ENCODE peak calls at places on chromosomes 1 and 21, in seven cellular contexts. P, H, N, A, W, R and S are unnamed samples.

GRCh38 chr1:181152892-181153633 is 64.6 kb downstream of the IER5 start:
- DNase-seq in R (peak; percentile 76), W (peak; percentile 95), N (peak; percentile 84), A (no peak), P (no peak), H (peak; percentile 79), S (peak; percentile 81)

GRCh38 chr1:108703939-108704338 is 8.8 kb upstream of the FNDC7 start:
- DNase-seq in A (no peak), N (no peak), H (no peak), W (no peak), P (no peak), R (no peak), S (no peak)

GRCh38 chr1:30505853-30506784 is 217.3 kb downstream of the MATN1 start:
- DNase-seq in P (no peak), H (no peak), A (no peak), W (no peak), N (no peak), R (no peak), S (no peak)

GRCh38 chr1:71668059-71668458 is 587.2 kb upstream of the ZRANB2 start:
- DNase-seq in R (no peak), A (no peak), H (no peak), P (no peak), W (no peak), N (no peak), S (no peak)

GRCh38 chr1:11283148-11283547 is 10.2 kb downstream of the UBIAD1 start:
- DNase-seq in N (no peak), H (no peak), R (no peak), A (no peak), P (no peak), W (no peak), S (no peak)

GRCh38 chr21:33412832-33413519 is 9.8 kb downstream of the IFNGR2 start:
- DNase-seq in R (no peak), P (no peak), H (peak; percentile 71), N (no peak), A (no peak), W (no peak), S (no peak)

GRCh38 chr1:119731741-119732430 is 20.2 kb downstream of the PHGDH start:
- DNase-seq in H (no peak), A (no peak), R (no peak), P (no peak), N (no peak), W (no peak), S (no peak)

GRCh38 chr1:10693497-10694273 is 102.8 kb downstream of the CASZ1 start:
- DNase-seq in N (peak; percentile 40), R (no peak), W (no peak), A (no peak), P (peak; percentile 90), H (peak; percentile 70), S (peak; percentile 60)

GRCh38 chr1:182650678-182651669 is 33.4 kb downstream of the RGS8 start:
- DNase-seq in R (no peak), H (no peak), W (no peak), P (no peak), N (no peak), A (no peak), S (no peak)

GRCh38 chr1:1305300-1306069 is 2.2 kb downstream of the ACAP3 start:
- DNase-seq in A (no peak), W (peak; percentile 89), N (peak; percentile 80), P (no peak), H (peak; percentile 90), R (no peak), S (peak; percentile 84)

GRCh38 chr21:21463456-21463855 is 465.2 kb downstream of the NCAM2 start:
- DNase-seq in N (no peak), P (no peak), R (no peak), A (no peak), W (no peak), H (peak; percentile 3), S (no peak)

GRCh38 chr1:116411784-116412479 is 38.9 kb downstream of the ATP1A1 start:
- DNase-seq in W (no peak), P (no peak), H (peak; percentile 73), A (no peak), R (no peak), N (no peak), S (no peak)

GRCh38 chr1:237366667-237367066 is 324.7 kb downstream of the RYR2 start:
- DNase-seq in H (no peak), R (no peak), W (no peak), N (no peak), A (no peak), P (no peak), S (no peak)

GRCh38 chr1:216425577-216425976 is 2.3 kb upstream of the USH2A start:
- DNase-seq in H (peak; percentile 28), W (no peak), N (no peak), P (no peak), R (no peak), A (no peak), S (no peak)

GRCh38 chr1:42935313-42935624 is 23.4 kb downstream of the SLC2A1 start:
- DNase-seq in P (peak; percentile 83), A (no peak), N (no peak), W (no peak), H (no peak), R (no peak), S (peak; percentile 53)

GRCh38 chr1:41431490-41432350 is 52.8 kb downstream of the EDN2 start:
- DNase-seq in R (no peak), A (no peak), N (no peak), W (no peak), H (no peak), P (no peak), S (no peak)

GRCh38 chr1:171329251-171329650 is 15.3 kb downstream of the FMO4 start:
- DNase-seq in W (no peak), N (no peak), R (no peak), H (no peak), P (no peak), A (no peak), S (no peak)
- H3K4me3 ChIP-seq in W (no peak overlapping the region), N (no peak overlapping the region), R (no peak overlapping the region), H (no peak overlapping the region), P (no peak overlapping the region), A (no peak overlapping the region), S (no peak overlapping the region)

GRCh38 chr21:35398366-35398982 is 349.4 kb upstream of the RUNX1 start:
- DNase-seq in P (no peak), R (no peak), H (no peak), W (no peak), N (no peak), A (peak; percentile 24), S (no peak)

GRCh38 chr21:35395728-35396127 is 346.6 kb upstream of the RUNX1 start:
- DNase-seq in N (no peak), R (no peak), H (no peak), W (no peak), A (no peak), P (no peak), S (no peak)

GRCh38 chr21:35399002-35399401 is 349.9 kb upstream of the RUNX1 start:
- DNase-seq in N (no peak), W (no peak), A (no peak), P (no peak), R (no peak), H (no peak), S (no peak)

GRCh38 chr21:35394634-35395369 is 345.7 kb upstream of the RUNX1 start:
- DNase-seq in R (no peak), H (no peak), N (no peak), P (no peak), A (no peak), W (no peak), S (no peak)

DNA sequence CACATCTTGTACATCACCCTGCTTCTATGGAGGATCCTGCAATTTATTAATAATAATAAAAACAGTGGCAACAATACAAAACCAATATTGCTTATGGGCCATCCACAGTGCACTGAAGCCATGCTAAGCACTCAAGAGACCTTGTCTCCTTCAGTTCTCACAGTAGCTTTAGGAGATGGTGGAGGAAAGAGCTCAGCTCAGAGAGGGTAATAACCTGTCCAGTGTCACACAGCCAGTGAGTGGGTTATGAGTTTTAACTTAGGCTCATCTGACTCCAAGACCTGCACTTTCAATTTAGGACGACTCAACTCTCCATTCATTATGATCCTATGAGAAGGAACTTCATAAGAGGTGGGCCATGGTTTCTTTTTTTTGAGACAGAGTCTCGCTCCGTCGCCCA is 347.6 kb upstream of the RUNX1 start:
- DNase-seq in A (no peak), H (no peak), N (no peak), R (no peak), W (no peak), P (no peak), S (no peak)
- H3K27me3 ChIP-seq in A (no peaks in the 10 kb centered on the region), H (no peaks in the 10 kb centered on the region), N (no peaks in the 10 kb centered on the region), R (peaks cover 10% of the 10 kb centered on the region), W (no peaks in the 10 kb centered on the region), P (no peaks in the 10 kb centered on the region), S (no peaks in the 10 kb centered on the region)

GRCh38 chr21:43892334-43892733 is 27.3 kb downstream of the AGPAT3 start:
- DNase-seq in W (no peak), P (no peak), N (no peak), R (no peak), H (no peak), A (no peak), S (no peak)

GRCh38 chr21:43889055-43889454 is 24.0 kb downstream of the AGPAT3 start:
- DNase-seq in R (no peak), N (no peak), W (no peak), H (no peak), A (no peak), P (no peak), S (no peak)

GRCh38 chr21:43886565-43886964 is 21.5 kb downstream of the AGPAT3 start:
- DNase-seq in P (no peak), H (no peak), N (no peak), A (no peak), R (no peak), W (no peak), S (no peak)

GRCh38 chr21:43892984-43893535 is 28.0 kb downstream of the AGPAT3 start:
- DNase-seq in N (no peak), P (no peak), A (no peak), H (no peak), R (no peak), W (no peak), S (no peak)

GRCh38 chr21:43890042-43890441 is 25.0 kb downstream of the AGPAT3 start:
- DNase-seq in P (no peak), N (no peak), W (no peak), H (no peak), A (no peak), R (no peak), S (no peak)
- TF ChIP-seq CTCF in P (no peak), N (no peak), W (no peak), H (no peak), A (no peak), R (no peak), S (no peak)

DNA sequence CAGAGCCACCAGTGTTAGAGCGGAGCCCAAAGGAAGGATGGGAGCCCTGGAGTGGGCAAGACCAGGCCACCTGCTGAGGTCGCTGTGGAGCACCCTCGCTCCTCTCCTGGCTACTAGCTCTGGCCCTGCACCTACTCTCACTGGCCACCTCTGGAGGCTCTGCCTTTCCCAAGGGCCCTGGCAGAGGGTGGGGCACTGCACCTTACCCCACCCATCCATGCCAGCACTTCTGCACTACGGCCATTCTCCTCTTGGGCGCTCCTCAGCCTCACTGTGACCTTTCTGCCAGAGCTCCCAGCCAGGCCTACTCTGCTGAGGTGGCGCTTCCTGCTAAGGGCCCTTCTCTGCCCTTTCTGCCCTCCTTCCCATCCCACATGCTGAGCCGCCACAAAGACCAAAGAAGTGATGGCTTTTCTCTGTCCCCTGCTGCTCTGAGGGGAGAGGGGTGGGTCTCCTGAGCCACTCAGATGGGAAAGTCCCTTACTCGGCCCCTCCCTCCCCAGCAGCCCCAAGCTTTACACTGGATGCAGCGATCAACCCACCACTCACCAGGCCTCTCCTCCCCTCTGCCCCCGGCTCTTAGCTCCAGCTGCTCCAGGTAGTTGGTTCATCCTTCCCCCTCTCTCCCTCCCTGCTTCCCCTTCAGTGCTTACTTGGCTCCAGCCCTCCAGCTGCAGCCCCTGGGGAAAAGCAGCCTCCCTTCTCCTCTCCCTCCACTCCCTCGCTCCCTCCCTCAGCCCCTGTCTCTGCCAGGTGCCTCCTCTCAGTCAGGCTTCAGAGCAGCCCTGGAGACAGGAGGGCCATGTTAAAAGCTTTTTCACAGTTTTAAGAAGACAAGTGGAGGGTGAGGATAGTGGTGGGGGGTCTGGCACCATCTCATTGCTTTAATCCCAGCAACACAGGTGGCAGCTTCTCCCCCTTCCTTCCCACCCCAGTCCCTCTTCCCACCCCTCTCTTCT is 14.8 kb upstream of the TMEM222 start:
- DNase-seq in N (no peak), W (no peak), H (no peak), A (no peak), P (no peak), R (no peak), S (no peak)
- H3K4me3 ChIP-seq in N (no peak overlapping the region), W (no peak overlapping the region), H (no peak overlapping the region), A (no peak overlapping the region), P (no peak overlapping the region), R (no peak overlapping the region), S (no peak overlapping the region)